ENCODE peak calls at places on chromosomes 7 and 10, in seven cellular contexts. C is HepG2, G is HCT116, N is SK-N-SH, I is H1, P is K562, U is GM12878. L is an unnamed sample.

GRCh38 chr10:43250925-43251663 is 15.8 kb downstream of the RASGEF1A start:
- DNase-seq in C (no peak), G (no peak), N (no peak), I (no peak), P (no peak), U (no peak), L (no peak)

GRCh38 chr10:11685787-11686218 is 56.4 kb upstream of the ECHDC3 start:
- DNase-seq in C (peak), G (peak), N (no peak), I (no peak), P (peak), U (peak), L (no peak)

GRCh38 chr7:132511387-132511786 is 64.9 kb downstream of the PLXNA4 start:
- DNase-seq in C (no peak), G (no peak), N (no peak), I (no peak), P (no peak), U (no peak), L (no peak)

GRCh38 chr10:19479854-19480253 is 336.4 kb upstream of the PLXDC2 start:
- DNase-seq in C (no peak), G (no peak), N (no peak), I (no peak), P (no peak), U (no peak), L (no peak)

GRCh38 chr7:106858618-106859532 is 6.2 kb upstream of the PIK3CG start:
- DNase-seq in C (no peak), G (no peak), N (peak), I (no peak), P (peak), U (no peak), L (peak)

GRCh38 chr10:71889388-71889987 is 38.4 kb upstream of the PSAP start:
- DNase-seq in C (no peak), G (no peak), N (no peak), I (no peak), P (no peak), U (no peak), L (no peak)

GRCh38 chr7:134636008-134636449 is 10.6 kb upstream of the BPGM start:
- DNase-seq in C (no peak), G (no peak), N (no peak), I (no peak), P (no peak), U (peak), L (no peak)

GRCh38 chr10:132688580-132689420 is 97.1 kb downstream of the NKX6-2 start:
- DNase-seq in C (no peak), G (no peak), N (no peak), I (no peak), P (no peak), U (no peak), L (no peak)

GRCh38 chr10:28305551-28305950 is 2.7 kb upstream of the MPP7 start:
- DNase-seq in C (no peak), G (no peak), N (no peak), I (no peak), P (no peak), U (no peak), L (no peak)

GRCh38 chr7:156827587-156828203 is 65.3 kb downstream of the LMBR1 start:
- DNase-seq in C (no peak), G (peak), N (peak), I (no peak), P (no peak), U (no peak), L (no peak)

GRCh38 chr10:71397340-71398212 is 856 bp downstream of the CDH23 start:
- DNase-seq in C (no peak), G (no peak), N (peak), I (peak), P (no peak), U (no peak), L (no peak)

GRCh38 chr10:46311501-46311951 is 24.7 kb downstream of the ANTXRL start:
- DNase-seq in C (no peak), G (no peak), N (no peak), I (no peak), P (no peak), U (no peak), L (no peak)

GRCh38 chr7:4080954-4081353 is 601.1 kb upstream of the FOXK1 start:
- DNase-seq in C (no peak), G (no peak), N (no peak), I (peak), P (no peak), U (no peak), L (no peak)

GRCh38 chr7:111329367-111330234 is 232.7 kb downstream of the IMMP2L start:
- DNase-seq in C (no peak), G (no peak), N (no peak), I (no peak), P (no peak), U (no peak), L (no peak)

GRCh38 chr10:69449841-69450240 is 1.4 kb upstream of the TSPAN15 start:
- DNase-seq in C (peak), G (peak), N (peak), I (peak), P (peak), U (no peak), L (peak)

GRCh38 chr10:5413012-5413938 is 918 bp downstream of the NET1 start:
- DNase-seq in C (peak), G (no peak), N (no peak), I (peak), P (no peak), U (no peak), L (peak)

GRCh38 chr10:29200280-29200679 is 88.6 kb upstream of the LYZL1 start:
- DNase-seq in C (no peak), G (no peak), N (no peak), I (no peak), P (no peak), U (no peak), L (no peak)

GRCh38 chr7:106617860-106618259 is 43.1 kb downstream of the CCDC71L start:
- DNase-seq in C (no peak), G (no peak), N (no peak), I (no peak), P (no peak), U (no peak), L (no peak)

DNA sequence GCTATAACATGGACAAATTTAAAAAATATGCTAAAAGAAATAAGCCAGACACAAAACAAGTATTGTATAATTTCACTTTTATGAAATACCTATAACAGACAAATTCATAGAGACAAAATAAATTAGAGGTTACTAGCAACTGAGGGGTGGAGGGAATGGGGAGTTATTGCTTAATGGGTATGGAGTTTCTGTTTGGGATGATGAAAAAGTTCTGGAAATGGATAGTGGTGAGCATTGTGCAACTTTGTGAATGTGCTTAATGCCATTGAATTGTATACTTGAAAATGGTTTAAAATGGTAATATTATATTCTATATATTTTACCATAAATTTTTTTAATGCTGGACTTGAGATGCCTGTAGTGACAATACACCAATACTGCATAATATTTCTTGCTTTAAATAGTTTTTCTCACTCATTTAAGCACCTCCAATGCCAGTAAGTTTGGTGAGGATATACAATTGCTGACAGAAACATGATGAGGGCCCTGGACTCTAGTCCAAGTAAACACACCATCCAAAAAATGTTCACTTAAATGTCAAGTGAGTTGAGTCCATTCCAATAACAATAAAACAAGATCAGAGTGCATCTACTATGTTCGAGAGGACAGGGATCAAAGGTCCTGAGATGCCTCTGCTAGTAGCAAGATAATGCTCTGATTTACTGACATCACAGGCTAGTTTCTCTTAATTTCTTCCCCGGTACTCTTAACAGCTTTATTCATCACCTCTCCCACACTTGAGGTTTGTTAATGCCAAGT is 71.9 kb downstream of the NT5C2 start:
- DNase-seq in C (peak), G (no peak), N (no peak), I (no peak), P (no peak), U (no peak), L (no peak)
- TF ChIP-seq JUND in C (no peak), G (no peak), N (no peak), I (no peak), P (no peak), U (no peak), L (no peak)

GRCh38 chr10:44975487-44976331 is 2.9 kb downstream of the DEPP1 start:
- DNase-seq in C (peak), G (peak), N (no peak), I (peak), P (peak), U (no peak), L (no peak)
- TF ChIP-seq JUND in C (no peak), G (no peak), N (no peak), I (no peak), P (no peak), U (no peak), L (no peak)

DNA sequence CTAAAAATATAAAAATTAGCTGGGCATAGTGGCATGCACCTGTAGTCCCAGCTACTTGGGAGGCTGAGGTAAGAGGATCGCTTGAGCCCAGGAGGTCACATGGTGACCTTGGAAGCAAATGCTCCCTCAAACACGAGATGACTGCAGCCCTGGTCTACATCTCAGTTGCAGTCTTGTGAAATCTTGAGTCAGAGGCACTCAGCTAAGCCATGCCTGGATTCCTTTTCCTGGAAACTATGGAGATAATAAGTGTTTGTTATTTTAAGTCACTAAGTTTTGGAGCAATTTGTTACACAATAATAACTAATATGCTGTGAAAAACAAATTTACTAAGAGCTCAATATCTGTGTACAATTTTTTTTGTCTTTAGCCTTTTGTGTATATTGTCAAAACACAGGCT is 284.3 kb upstream of the KAT6B start:
- DNase-seq in C (no peak), G (no peak), N (no peak), I (no peak), P (no peak), U (no peak), L (no peak)
- TF ChIP-seq JUND in C (no peak), G (no peak), N (no peak), I (no peak), P (no peak), U (no peak), L (no peak)

GRCh38 chr10:88114368-88114767 is 250.9 kb downstream of the PTEN start:
- DNase-seq in C (peak), G (peak), N (peak), I (no peak), P (peak), U (no peak), L (peak)
- TF ChIP-seq JUND in C (no peak), G (no peak), N (no peak), I (no peak), P (no peak), U (no peak), L (no peak)

GRCh38 chr7:48251766-48252165 is 80.5 kb downstream of the ABCA13 start:
- DNase-seq in C (no peak), G (no peak), N (no peak), I (no peak), P (no peak), U (peak), L (no peak)

GRCh38 chr7:48249162-48249561 is 77.9 kb downstream of the ABCA13 start:
- DNase-seq in C (no peak), G (no peak), N (no peak), I (no peak), P (no peak), U (no peak), L (no peak)

GRCh38 chr7:48246073-48246472 is 74.8 kb downstream of the ABCA13 start:
- DNase-seq in C (no peak), G (no peak), N (no peak), I (no peak), P (no peak), U (peak), L (no peak)

GRCh38 chr7:48253020-48253419 is 81.8 kb downstream of the ABCA13 start:
- DNase-seq in C (no peak), G (no peak), N (no peak), I (no peak), P (no peak), U (no peak), L (no peak)

GRCh38 chr7:48250441-48250951 is 79.2 kb downstream of the ABCA13 start:
- DNase-seq in C (no peak), G (no peak), N (no peak), I (no peak), P (no peak), U (no peak), L (no peak)
- TF ChIP-seq JUND in C (no peak), G (no peak), N (no peak), I (no peak), P (no peak), U (no peak), L (no peak)

GRCh38 chr10:114243661-114244060 is 4.6 kb downstream of the VWA2 start:
- DNase-seq in C (no peak), G (no peak), N (no peak), I (no peak), P (no peak), U (no peak), L (no peak)

GRCh38 chr10:114244126-114244525 is 5.1 kb downstream of the VWA2 start:
- DNase-seq in C (no peak), G (no peak), N (no peak), I (no peak), P (no peak), U (no peak), L (no peak)

GRCh38 chr10:114239994-114240345 is 916 bp downstream of the VWA2 start:
- DNase-seq in C (no peak), G (no peak), N (no peak), I (peak), P (no peak), U (no peak), L (no peak)

GRCh38 chr10:114242235-114242634 is 3.2 kb downstream of the VWA2 start:
- DNase-seq in C (no peak), G (no peak), N (no peak), I (peak), P (no peak), U (no peak), L (no peak)

GRCh38 chr10:114239117-114239993 is at the start of gene VWA2:
- DNase-seq in C (no peak), G (no peak), N (no peak), I (peak), P (no peak), U (no peak), L (peak)
- TF ChIP-seq JUND in C (no peak), G (no peak), N (no peak), I (no peak), P (no peak), U (no peak), L (no peak)

DNA sequence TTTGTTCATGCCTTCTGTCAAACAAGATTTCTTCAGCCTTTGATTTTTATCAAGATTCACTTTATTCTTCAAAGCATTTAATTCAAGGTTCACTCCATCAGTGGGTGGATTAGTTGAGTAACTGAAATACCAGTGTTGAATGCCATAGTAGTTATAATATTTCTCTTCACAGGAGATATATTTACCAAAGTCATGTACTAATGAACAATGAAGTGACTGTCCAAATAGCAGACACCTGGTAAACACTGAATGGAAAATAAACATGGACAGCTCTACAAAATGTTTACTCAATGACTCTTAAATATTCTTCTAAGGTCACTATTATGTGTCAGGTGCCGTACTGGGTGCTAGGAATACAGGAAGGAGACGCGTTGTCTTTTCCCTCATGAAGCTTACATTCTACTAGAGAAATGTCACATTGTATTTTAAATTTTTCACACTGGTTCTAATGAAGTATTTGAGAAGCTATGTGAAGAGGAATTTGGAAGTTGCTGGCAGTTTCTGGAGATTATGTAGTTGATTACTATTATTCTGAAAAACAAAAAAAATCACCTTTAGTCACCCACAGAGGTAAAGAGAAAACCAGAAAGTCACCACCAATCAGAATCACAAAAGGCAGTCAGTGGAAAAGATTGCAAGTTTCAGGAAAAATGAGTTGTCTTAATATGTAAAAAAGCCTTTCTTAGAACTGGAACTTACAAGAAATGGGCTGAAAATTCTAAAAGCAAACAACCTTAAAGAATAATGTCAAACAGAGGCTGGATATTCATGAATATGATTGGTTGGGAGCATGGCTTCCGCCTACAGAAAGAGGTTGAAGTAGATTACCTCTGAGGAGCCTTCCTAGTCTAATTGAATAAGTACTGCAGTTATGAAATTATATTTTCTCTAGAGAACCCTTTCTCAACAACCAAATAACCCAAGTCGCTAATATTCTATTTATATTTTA is 84.5 kb downstream of the RTKN2 start:
- DNase-seq in C (peak), G (no peak), N (no peak), I (no peak), P (no peak), U (no peak), L (peak)
- TF ChIP-seq JUND in C (no peak), G (no peak), N (no peak), I (no peak), P (no peak), U (no peak), L (peak)